ENCODE peak calls at places on chromosomes 13 and 19, in five cellular contexts. W is right lobe of liver, R is hepatocyte, P is left ventricle myocardium inferior, I is body of pancreas. E is an unnamed sample.

GRCh38 chr13:50969691-50970090 is 60.1 kb downstream of the RNASEH2B start:
- DNase-seq in I (no peak), W (no peak), R (peak), P (no peak), E (no peak)

GRCh38 chr19:8310342-8311055 is 2.3 kb upstream of the CD320 start:
- DNase-seq in W (no peak), R (no peak), P (no peak), I (no peak), E (no peak)

GRCh38 chr19:13764821-13765394 is 586 bp downstream of the MRI1 start:
- DNase-seq in W (peak), P (peak), I (peak), R (peak), E (peak)

GRCh38 chr13:26896986-26897668 is 136.5 kb upstream of the GPR12 start:
- DNase-seq in R (no peak), I (no peak), W (no peak), P (no peak), E (no peak)

GRCh38 chr13:100645382-100645781 is 29.2 kb downstream of the TMTC4 start:
- DNase-seq in R (no peak), W (no peak), P (no peak), I (no peak), E (no peak)

GRCh38 chr13:79108914-79109643 is 297.0 kb downstream of the RBM26 start:
- DNase-seq in W (no peak), P (no peak), R (no peak), I (no peak), E (no peak)

GRCh38 chr19:50823389-50824042 is at the start of gene KLK1:
- DNase-seq in I (peak), R (no peak), W (no peak), P (no peak), E (peak)

GRCh38 chr13:113034451-113035208 is 65.6 kb downstream of the MCF2L start:
- DNase-seq in R (peak), I (peak), P (no peak), W (no peak), E (peak)

GRCh38 chr19:11264452-11265176 is 2.3 kb upstream of the DOCK6 start:
- DNase-seq in W (peak), R (peak), P (peak), I (peak), E (peak)

GRCh38 chr19:34253711-34254551 is 423 bp upstream of the GARRE1 start:
- DNase-seq in W (peak), I (no peak), R (peak), P (peak), E (peak)

GRCh38 chr19:3690551-3691371 is 9.5 kb downstream of the PIP5K1C start:
- DNase-seq in I (no peak), P (no peak), R (no peak), W (no peak), E (no peak)

GRCh38 chr19:36203293-36203692 is 11.2 kb downstream of the ZNF565 start:
- DNase-seq in P (no peak), I (no peak), R (no peak), W (no peak), E (no peak)

GRCh38 chr13:92727118-92727517 is 499.5 kb upstream of the GPC6 start:
- DNase-seq in W (no peak), R (no peak), P (no peak), I (no peak), E (no peak)

GRCh38 chr13:96100457-96101220 is 10.7 kb downstream of the HS6ST3 start:
- DNase-seq in I (no peak), P (no peak), W (no peak), R (no peak), E (no peak)

GRCh38 chr19:35216833-35217707 is 11.5 kb downstream of the FAM187B start:
- DNase-seq in R (peak), W (no peak), I (peak), P (no peak), E (no peak)

GRCh38 chr19:11014403-11014911 is 53.6 kb downstream of the SMARCA4 start:
- DNase-seq in W (no peak), P (no peak), R (no peak), I (no peak), E (no peak)

GRCh38 chr19:16853066-16853465 is 23.9 kb downstream of the SIN3B start:
- DNase-seq in R (no peak), W (no peak), I (no peak), P (no peak), E (no peak)

GRCh38 chr13:51767100-51767499 is 36.9 kb downstream of the DHRS12 start:
- DNase-seq in W (no peak), P (no peak), R (no peak), I (no peak), E (no peak)

GRCh38 chr19:38792250-38793111 is 3.5 kb downstream of the LGALS7B start:
- DNase-seq in P (peak), R (no peak), W (no peak), I (no peak), E (no peak)

GRCh38 chr13:59176775-59177174 is 987.0 kb downstream of the DIAPH3 start:
- DNase-seq in P (no peak), W (no peak), I (no peak), R (no peak), E (peak)

GRCh38 chr19:16160943-16161560 is 12.3 kb downstream of the CIB3 start:
- DNase-seq in R (peak), W (no peak), P (no peak), I (no peak), E (peak)

GRCh38 chr13:101398920-101399319 is 17.4 kb downstream of the NALCN start:
- DNase-seq in I (no peak), W (no peak), R (no peak), P (no peak), E (no peak)

GRCh38 chr13:112894673-112895481 is 74.1 kb upstream of the MCF2L start:
- DNase-seq in R (peak), W (peak), P (peak), I (peak), E (no peak)

DNA sequence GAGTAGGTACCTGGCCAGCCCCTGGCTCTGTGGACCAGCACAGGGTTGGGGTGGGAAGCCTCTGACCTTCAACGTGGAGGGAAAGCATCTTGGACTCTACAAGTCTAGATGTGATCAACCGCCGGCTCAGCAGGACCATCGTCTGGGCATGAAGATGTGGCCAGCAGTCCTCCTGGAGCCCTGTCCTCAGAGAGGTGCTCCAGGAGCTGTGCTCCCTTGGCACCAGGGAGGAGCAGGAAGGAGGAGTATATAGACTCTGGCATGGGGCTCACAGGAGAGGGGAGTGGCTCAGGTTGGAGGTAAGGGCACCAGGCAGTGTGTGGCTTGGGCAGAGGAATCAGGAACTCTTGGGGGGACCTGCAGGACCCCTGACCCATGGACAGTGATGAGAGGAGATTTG is 18.3 kb upstream of the ISYNA1 start:
- DNase-seq in P (no peak), W (no peak), R (no peak), I (no peak), E (no peak)
- H3K27ac ChIP-seq in P (peak), W (no peak), R (no peak), I (no peak), E (no peak)

GRCh38 chr13:44117351-44117750 is 237.6 kb downstream of the LACC1 start:
- DNase-seq in R (peak), P (no peak), I (no peak), W (no peak), E (peak)

GRCh38 chr13:44120814-44121505 is 241.3 kb downstream of the LACC1 start:
- DNase-seq in P (no peak), W (no peak), I (no peak), R (no peak), E (no peak)

GRCh38 chr13:44112700-44113329 is 233.1 kb downstream of the LACC1 start:
- DNase-seq in R (no peak), I (no peak), P (no peak), W (no peak), E (no peak)

GRCh38 chr13:44111701-44112100 is 232.0 kb downstream of the LACC1 start:
- DNase-seq in I (no peak), P (no peak), W (no peak), R (no peak), E (no peak)

GRCh38 chr13:44116562-44117315 is 237.0 kb downstream of the LACC1 start:
- DNase-seq in P (peak), W (no peak), I (no peak), R (no peak), E (no peak)
- H3K27ac ChIP-seq in P (peak), W (no peak), I (no peak), R (peak), E (no peak)

DNA sequence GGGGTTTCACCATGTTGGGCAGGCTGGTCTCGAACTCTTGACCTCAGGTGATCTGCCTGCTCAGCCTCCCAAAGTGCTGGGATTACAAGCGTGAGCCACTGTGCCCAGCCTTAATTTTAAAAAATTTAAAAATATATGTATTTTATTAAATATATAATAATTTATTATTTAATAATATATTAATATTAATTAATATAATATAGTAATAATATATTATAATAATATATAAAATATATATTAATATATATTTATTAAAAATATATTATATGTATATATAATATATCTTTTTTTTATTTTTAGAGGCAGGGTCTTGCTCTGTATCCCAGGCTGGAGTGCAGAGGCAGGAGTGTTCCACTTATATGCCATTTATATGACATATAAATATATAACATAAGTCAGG is 52.9 kb upstream of the ADGRE1 start:
- DNase-seq in R (no peak), P (no peak), W (no peak), I (no peak), E (no peak)
- H3K27ac ChIP-seq in R (no peak), P (no peak), W (no peak), I (no peak), E (no peak)

GRCh38 chr13:20439261-20439660 is 86.4 kb downstream of the CRYL1 start:
- DNase-seq in I (no peak), R (no peak), W (no peak), P (no peak), E (no peak)
- H3K27ac ChIP-seq in I (no peak), R (no peak), W (no peak), P (no peak), E (no peak)

GRCh38 chr19:29809795-29810503 is 1.8 kb upstream of the CCNE1 start:
- DNase-seq in W (no peak), I (no peak), R (no peak), P (no peak), E (no peak)
- H3K27ac ChIP-seq in W (no peak), I (no peak), R (no peak), P (peak), E (no peak)

DNA sequence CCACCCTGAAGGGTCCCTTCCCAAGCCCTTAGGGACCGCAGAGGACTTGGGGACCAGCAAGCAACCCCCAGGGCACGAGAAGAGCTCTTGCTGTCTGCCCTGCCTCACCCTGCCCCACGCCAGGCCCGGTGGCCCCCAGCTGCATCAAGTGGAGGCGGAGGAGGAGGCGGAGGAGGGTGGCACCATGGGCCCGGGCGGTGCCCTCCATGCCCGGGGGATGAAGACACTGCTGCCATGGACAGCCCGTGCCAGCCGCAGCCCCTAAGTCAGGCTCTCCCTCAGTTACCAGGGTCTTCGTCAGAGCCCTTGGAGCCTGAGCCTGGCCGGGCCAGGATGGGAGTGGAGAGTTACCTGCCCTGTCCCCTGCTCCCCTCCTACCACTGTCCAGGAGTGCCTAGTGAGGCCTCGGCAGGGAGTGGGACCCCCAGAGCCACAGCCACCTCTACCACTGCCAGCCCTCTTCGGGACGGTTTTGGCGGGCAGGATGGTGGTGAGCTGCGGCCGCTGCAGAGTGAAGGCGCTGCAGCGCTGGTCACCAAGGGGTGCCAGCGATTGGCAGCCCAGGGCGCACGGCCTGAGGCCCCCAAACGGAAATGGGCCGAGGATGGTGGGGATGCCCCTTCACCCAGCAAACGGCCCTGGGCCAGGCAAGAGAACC is 1.5 kb downstream of the EGLN2 start:
- DNase-seq in W (no peak), P (no peak), I (no peak), R (no peak), E (no peak)
- H3K27ac ChIP-seq in W (peak), P (peak), I (no peak), R (peak), E (peak)

DNA sequence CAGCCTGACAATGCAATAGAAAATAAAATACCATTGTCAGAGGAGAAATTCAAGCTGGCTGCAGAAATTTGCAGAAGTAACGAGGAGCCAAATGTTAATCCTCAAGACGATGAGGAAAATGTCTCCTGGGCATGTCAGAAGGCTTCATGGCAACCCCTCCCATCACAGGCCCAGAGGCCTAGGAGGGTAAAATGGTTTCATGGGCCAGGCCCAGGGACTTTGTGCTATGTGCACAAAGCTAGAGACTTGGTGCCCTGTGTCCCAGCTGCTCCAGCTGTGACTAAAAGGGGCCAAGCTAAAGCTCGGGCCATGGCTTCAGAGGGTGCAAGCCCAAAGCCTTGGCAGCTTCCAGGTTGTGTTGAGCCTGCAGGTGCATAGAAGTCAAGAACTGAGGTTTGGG is 431.7 kb downstream of the LMO7 start:
- DNase-seq in R (no peak), I (no peak), P (no peak), W (no peak), E (no peak)
- H3K27ac ChIP-seq in R (no peak), I (no peak), P (no peak), W (no peak), E (no peak)

E was measured in small intestine.